ENCODE peak calls at places on chromosomes 7 and 10, in ten cellular contexts. One of them, this sample, is unnamed.

GRCh38 chr10:76717141-76717540 is 920.5 kb downstream of the KCNMA1 start:
- DNase-seq in DND-41: no peak
- DNase-seq in progenitor cell of endocrine pancreas: no peak
- DNase-seq in gastrocnemius medialis: no peak
- DNase-seq in upper lobe of left lung: no peak
- DNase-seq in neural crest cell: no peak
- DNase-seq in tibial artery: no peak
- DNase-seq in WTC11: no peak
- DNase-seq in GM12865: no peak
- DNase-seq in cardiac fibroblast: peak
- DNase-seq in this sample: peak

GRCh38 chr10:11245510-11245909 is 227.8 kb downstream of the CELF2 start:
- DNase-seq in upper lobe of left lung: no peak
- DNase-seq in tibial artery: no peak
- DNase-seq in neural crest cell: no peak
- DNase-seq in GM12865: peak
- DNase-seq in progenitor cell of endocrine pancreas: no peak
- DNase-seq in cardiac fibroblast: no peak
- DNase-seq in WTC11: no peak
- DNase-seq in gastrocnemius medialis: no peak
- DNase-seq in DND-41: no peak
- DNase-seq in this sample: no peak

GRCh38 chr10:100140070-100140469 is 45.8 kb downstream of the ERLIN1 start:
- DNase-seq in cardiac fibroblast: no peak
- DNase-seq in WTC11: no peak
- DNase-seq in upper lobe of left lung: no peak
- DNase-seq in DND-41: no peak
- DNase-seq in progenitor cell of endocrine pancreas: no peak
- DNase-seq in tibial artery: no peak
- DNase-seq in neural crest cell: no peak
- DNase-seq in gastrocnemius medialis: no peak
- DNase-seq in GM12865: no peak
- DNase-seq in this sample: no peak

GRCh38 chr7:24597014-24597413 is 23.8 kb downstream of the PALS2 start:
- DNase-seq in upper lobe of left lung: no peak
- DNase-seq in tibial artery: no peak
- DNase-seq in GM12865: peak
- DNase-seq in gastrocnemius medialis: no peak
- DNase-seq in progenitor cell of endocrine pancreas: no peak
- DNase-seq in DND-41: no peak
- DNase-seq in WTC11: no peak
- DNase-seq in neural crest cell: no peak
- DNase-seq in cardiac fibroblast: no peak
- DNase-seq in this sample: no peak

GRCh38 chr10:17216217-17216900 is 11.7 kb upstream of the VIM start:
- DNase-seq in gastrocnemius medialis: no peak
- DNase-seq in GM12865: peak
- DNase-seq in DND-41: no peak
- DNase-seq in upper lobe of left lung: no peak
- DNase-seq in progenitor cell of endocrine pancreas: no peak
- DNase-seq in tibial artery: no peak
- DNase-seq in cardiac fibroblast: peak
- DNase-seq in neural crest cell: no peak
- DNase-seq in WTC11: no peak
- DNase-seq in this sample: peak

GRCh38 chr10:110758898-110759297 is 112.8 kb upstream of the PDCD4 start:
- DNase-seq in GM12865: no peak
- DNase-seq in upper lobe of left lung: no peak
- DNase-seq in DND-41: no peak
- DNase-seq in gastrocnemius medialis: no peak
- DNase-seq in neural crest cell: no peak
- DNase-seq in WTC11: no peak
- DNase-seq in tibial artery: no peak
- DNase-seq in cardiac fibroblast: peak
- DNase-seq in progenitor cell of endocrine pancreas: no peak
- DNase-seq in this sample: peak

GRCh38 chr10:11757452-11757819 is 15.3 kb downstream of the ECHDC3 start:
- DNase-seq in tibial artery: peak
- DNase-seq in upper lobe of left lung: peak
- DNase-seq in GM12865: peak
- DNase-seq in neural crest cell: no peak
- DNase-seq in progenitor cell of endocrine pancreas: no peak
- DNase-seq in WTC11: no peak
- DNase-seq in DND-41: no peak
- DNase-seq in cardiac fibroblast: peak
- DNase-seq in gastrocnemius medialis: peak
- DNase-seq in this sample: peak

GRCh38 chr7:116522247-116522646 is 2.6 kb upstream of the CAV1 start:
- DNase-seq in neural crest cell: no peak
- DNase-seq in WTC11: no peak
- DNase-seq in tibial artery: no peak
- DNase-seq in gastrocnemius medialis: no peak
- DNase-seq in upper lobe of left lung: no peak
- DNase-seq in progenitor cell of endocrine pancreas: no peak
- DNase-seq in DND-41: no peak
- DNase-seq in cardiac fibroblast: peak
- DNase-seq in GM12865: no peak
- DNase-seq in this sample: peak

GRCh38 chr7:28005075-28005847 is 175.3 kb downstream of the JAZF1 start:
- DNase-seq in tibial artery: no peak
- DNase-seq in WTC11: no peak
- DNase-seq in neural crest cell: no peak
- DNase-seq in gastrocnemius medialis: peak
- DNase-seq in DND-41: no peak
- DNase-seq in progenitor cell of endocrine pancreas: no peak
- DNase-seq in cardiac fibroblast: no peak
- DNase-seq in GM12865: no peak
- DNase-seq in upper lobe of left lung: no peak
- DNase-seq in this sample: peak

GRCh38 chr10:127550861-127551260 is 1.8 kb downstream of the NPS start:
- DNase-seq in gastrocnemius medialis: no peak
- DNase-seq in progenitor cell of endocrine pancreas: no peak
- DNase-seq in upper lobe of left lung: no peak
- DNase-seq in WTC11: no peak
- DNase-seq in tibial artery: no peak
- DNase-seq in GM12865: no peak
- DNase-seq in neural crest cell: no peak
- DNase-seq in cardiac fibroblast: no peak
- DNase-seq in DND-41: no peak
- DNase-seq in this sample: peak

GRCh38 chr7:106915873-106916272 is 50.8 kb downstream of the PIK3CG start:
- DNase-seq in GM12865: peak
- DNase-seq in tibial artery: no peak
- DNase-seq in cardiac fibroblast: no peak
- DNase-seq in progenitor cell of endocrine pancreas: no peak
- DNase-seq in upper lobe of left lung: no peak
- DNase-seq in WTC11: no peak
- DNase-seq in gastrocnemius medialis: no peak
- DNase-seq in DND-41: no peak
- DNase-seq in neural crest cell: no peak
- DNase-seq in this sample: no peak

GRCh38 chr10:59513558-59513957 is 151.2 kb upstream of the FAM13C start:
- DNase-seq in upper lobe of left lung: no peak
- DNase-seq in cardiac fibroblast: no peak
- DNase-seq in GM12865: no peak
- DNase-seq in WTC11: no peak
- DNase-seq in DND-41: no peak
- DNase-seq in neural crest cell: no peak
- DNase-seq in tibial artery: no peak
- DNase-seq in progenitor cell of endocrine pancreas: no peak
- DNase-seq in gastrocnemius medialis: no peak
- DNase-seq in this sample: no peak

GRCh38 chr10:59971915-59972314 is 65.6 kb upstream of the CCDC6 start:
- DNase-seq in tibial artery: no peak
- DNase-seq in upper lobe of left lung: no peak
- DNase-seq in WTC11: no peak
- DNase-seq in cardiac fibroblast: peak
- DNase-seq in neural crest cell: no peak
- DNase-seq in gastrocnemius medialis: no peak
- DNase-seq in progenitor cell of endocrine pancreas: peak
- DNase-seq in DND-41: no peak
- DNase-seq in GM12865: no peak
- DNase-seq in this sample: peak

GRCh38 chr7:123876557-123877256 is 31.7 kb downstream of the HYAL4 start:
- DNase-seq in upper lobe of left lung: no peak
- DNase-seq in gastrocnemius medialis: no peak
- DNase-seq in GM12865: no peak
- DNase-seq in tibial artery: no peak
- DNase-seq in progenitor cell of endocrine pancreas: no peak
- DNase-seq in cardiac fibroblast: no peak
- DNase-seq in DND-41: no peak
- DNase-seq in WTC11: no peak
- DNase-seq in neural crest cell: no peak
- DNase-seq in this sample: no peak

GRCh38 chr7:123872908-123873307 is 27.9 kb downstream of the HYAL4 start:
- DNase-seq in tibial artery: no peak
- DNase-seq in progenitor cell of endocrine pancreas: no peak
- DNase-seq in cardiac fibroblast: no peak
- DNase-seq in gastrocnemius medialis: no peak
- DNase-seq in upper lobe of left lung: no peak
- DNase-seq in neural crest cell: no peak
- DNase-seq in GM12865: no peak
- DNase-seq in DND-41: no peak
- DNase-seq in WTC11: no peak
- DNase-seq in this sample: no peak

GRCh38 chr7:123867220-123867619 is 22.3 kb downstream of the HYAL4 start:
- DNase-seq in DND-41: no peak
- DNase-seq in neural crest cell: no peak
- DNase-seq in cardiac fibroblast: peak
- DNase-seq in WTC11: no peak
- DNase-seq in GM12865: no peak
- DNase-seq in progenitor cell of endocrine pancreas: no peak
- DNase-seq in tibial artery: no peak
- DNase-seq in gastrocnemius medialis: no peak
- DNase-seq in upper lobe of left lung: no peak
- DNase-seq in this sample: peak

GRCh38 chr7:123871998-123872867 is 27.3 kb downstream of the HYAL4 start:
- DNase-seq in neural crest cell: peak
- DNase-seq in WTC11: peak
- DNase-seq in GM12865: peak
- DNase-seq in DND-41: peak
- DNase-seq in cardiac fibroblast: peak
- DNase-seq in progenitor cell of endocrine pancreas: peak
- DNase-seq in upper lobe of left lung: peak
- DNase-seq in tibial artery: no peak
- DNase-seq in gastrocnemius medialis: peak
- DNase-seq in this sample: peak
- TF ChIP-seq CTCF in neural crest cell: peak
- TF ChIP-seq CTCF in WTC11: no peak
- TF ChIP-seq CTCF in GM12865: peak
- TF ChIP-seq CTCF in DND-41: peak
- TF ChIP-seq CTCF in cardiac fibroblast: peak
- TF ChIP-seq CTCF in progenitor cell of endocrine pancreas: peak
- TF ChIP-seq CTCF in upper lobe of left lung: peak
- TF ChIP-seq CTCF in tibial artery: peak
- TF ChIP-seq CTCF in gastrocnemius medialis: peak
- TF ChIP-seq CTCF in this sample: peak

GRCh38 chr10:6173203-6173602 is 29.5 kb upstream of the PFKFB3 start:
- DNase-seq in tibial artery: no peak
- DNase-seq in WTC11: peak
- DNase-seq in DND-41: peak
- DNase-seq in progenitor cell of endocrine pancreas: no peak
- DNase-seq in GM12865: peak
- DNase-seq in upper lobe of left lung: no peak
- DNase-seq in cardiac fibroblast: no peak
- DNase-seq in neural crest cell: no peak
- DNase-seq in gastrocnemius medialis: no peak
- DNase-seq in this sample: no peak
- TF ChIP-seq CTCF in tibial artery: no peak
- TF ChIP-seq CTCF in WTC11: no peak
- TF ChIP-seq CTCF in DND-41: peak
- TF ChIP-seq CTCF in progenitor cell of endocrine pancreas: peak
- TF ChIP-seq CTCF in GM12865: peak
- TF ChIP-seq CTCF in upper lobe of left lung: no peak
- TF ChIP-seq CTCF in cardiac fibroblast: peak
- TF ChIP-seq CTCF in neural crest cell: peak
- TF ChIP-seq CTCF in gastrocnemius medialis: peak
- TF ChIP-seq CTCF in this sample: no peak

DNA sequence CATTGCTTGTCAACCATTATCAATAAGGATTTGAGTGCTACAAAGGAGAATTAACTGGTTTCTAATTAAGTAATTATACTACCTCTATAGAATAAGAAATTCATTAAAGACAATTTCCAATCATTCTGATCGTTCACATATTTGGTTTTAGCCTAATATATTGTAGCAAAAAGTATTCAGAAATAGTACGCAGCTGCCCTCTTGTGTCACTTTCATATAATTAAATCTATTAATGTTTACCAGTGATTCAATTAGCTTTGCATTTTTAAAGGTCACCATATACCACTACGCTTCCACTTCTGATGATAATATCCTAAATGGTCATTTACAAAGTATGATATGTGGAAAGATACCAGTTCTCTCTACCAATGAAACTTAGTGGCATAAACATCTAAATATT is 128.3 kb downstream of the NEBL start:
- DNase-seq in GM12865: no peak
- DNase-seq in gastrocnemius medialis: no peak
- DNase-seq in DND-41: no peak
- DNase-seq in progenitor cell of endocrine pancreas: no peak
- DNase-seq in cardiac fibroblast: peak
- DNase-seq in upper lobe of left lung: no peak
- DNase-seq in neural crest cell: no peak
- DNase-seq in WTC11: no peak
- DNase-seq in tibial artery: no peak
- DNase-seq in this sample: peak
- TF ChIP-seq CTCF in GM12865: no peak
- TF ChIP-seq CTCF in gastrocnemius medialis: peak
- TF ChIP-seq CTCF in DND-41: peak
- TF ChIP-seq CTCF in progenitor cell of endocrine pancreas: peak
- TF ChIP-seq CTCF in cardiac fibroblast: peak
- TF ChIP-seq CTCF in upper lobe of left lung: no peak
- TF ChIP-seq CTCF in neural crest cell: peak
- TF ChIP-seq CTCF in WTC11: no peak
- TF ChIP-seq CTCF in tibial artery: peak
- TF ChIP-seq CTCF in this sample: peak

DNA sequence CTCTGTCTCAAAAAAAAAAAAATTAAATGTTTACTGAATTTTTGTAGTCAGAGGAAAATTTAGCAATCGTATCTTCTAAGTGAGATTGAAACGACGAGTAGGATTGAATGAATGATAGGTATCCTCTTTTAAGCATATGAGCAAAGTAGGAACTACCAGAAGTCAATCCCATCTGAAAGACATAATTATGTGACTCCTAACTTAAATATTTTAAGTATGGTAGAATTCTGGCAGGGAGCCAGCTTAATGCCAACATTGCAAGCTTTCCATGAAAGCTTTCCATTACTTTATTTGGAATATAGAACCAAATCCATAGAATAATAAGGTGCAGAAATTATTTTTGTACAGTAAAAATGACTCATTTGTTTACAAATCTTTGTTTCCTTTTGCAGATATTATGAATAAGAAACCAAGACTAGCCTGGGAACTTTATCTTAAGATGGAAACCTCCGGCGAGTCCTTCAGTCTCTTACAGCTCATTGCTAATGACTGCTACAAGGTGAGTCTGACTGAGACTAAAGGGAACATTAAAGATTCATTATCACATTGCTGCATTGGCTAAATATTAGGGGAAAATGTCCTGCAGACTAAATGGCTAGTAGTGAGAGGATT is 50.2 kb upstream of the UBN2 start:
- DNase-seq in progenitor cell of endocrine pancreas: no peak
- DNase-seq in WTC11: no peak
- DNase-seq in tibial artery: no peak
- DNase-seq in GM12865: no peak
- DNase-seq in upper lobe of left lung: no peak
- DNase-seq in neural crest cell: no peak
- DNase-seq in gastrocnemius medialis: no peak
- DNase-seq in cardiac fibroblast: peak
- DNase-seq in DND-41: no peak
- DNase-seq in this sample: peak
- TF ChIP-seq CTCF in progenitor cell of endocrine pancreas: no peak
- TF ChIP-seq CTCF in WTC11: no peak
- TF ChIP-seq CTCF in tibial artery: no peak
- TF ChIP-seq CTCF in GM12865: no peak
- TF ChIP-seq CTCF in upper lobe of left lung: no peak
- TF ChIP-seq CTCF in neural crest cell: no peak
- TF ChIP-seq CTCF in gastrocnemius medialis: no peak
- TF ChIP-seq CTCF in cardiac fibroblast: no peak
- TF ChIP-seq CTCF in DND-41: no peak
- TF ChIP-seq CTCF in this sample: no peak

This sample was measured in fibroblast of mammary gland.